ENCODE peak calls at places on chromosomes 2 and 18, in eight cellular contexts. J is cardiac muscle cell; C is fibroblast of lung; V is tibial artery; W is CD8-positive, alpha-beta T cell; S is pancreas; O is ovary; L is body of pancreas. K is an unnamed sample.

GRCh38 chr2:29829841-29830240 is 91.5 kb downstream of the ALK start:
- DNase-seq in L (no peak), S (no peak), W (no peak), C (no peak), V (no peak), O (no peak), J (no peak), K (no peak)

GRCh38 chr2:71101656-71102055 is 28.4 kb downstream of the MCEE start:
- DNase-seq in S (no peak), L (peak; percentile 10), C (peak; percentile 96), J (no peak), W (no peak), V (no peak), O (no peak), K (peak; percentile 4)

GRCh38 chr2:7023542-7023941 is 106.3 kb downstream of the RNF144A start:
- DNase-seq in S (peak; percentile 86), J (no peak), L (peak; percentile 92), C (peak; percentile 73), W (no peak), V (no peak), O (no peak), K (peak; percentile 88)

GRCh38 chr2:149365826-149366583 is 35.6 kb downstream of the LYPD6 start:
- DNase-seq in J (no peak), V (no peak), C (peak; percentile 82), S (peak; percentile 50), W (no peak), L (peak; percentile 53), O (no peak), K (no peak)

GRCh38 chr2:230498506-230499107 is 82.6 kb downstream of the SP100 start:
- DNase-seq in W (no peak), J (no peak), C (peak; percentile 15), L (no peak), V (no peak), S (no peak), O (no peak), K (no peak)

GRCh38 chr2:188303363-188304031 is 11.8 kb downstream of the GULP1 start:
- DNase-seq in W (no peak), S (no peak), L (no peak), V (no peak), O (no peak), C (peak; percentile 87), J (no peak), K (no peak)

GRCh38 chr2:149715005-149715592 is 127.5 kb upstream of the MMADHC start:
- DNase-seq in J (no peak), S (peak; percentile 10), V (no peak), C (peak; percentile 45), O (no peak), W (no peak), L (no peak), K (no peak)

GRCh38 chr2:71784734-71785549 is 331.6 kb downstream of the DYSF start:
- DNase-seq in L (no peak), V (peak; percentile 40), W (no peak), O (no peak), J (no peak), S (no peak), C (peak; percentile 52), K (peak; percentile 45)

GRCh38 chr2:208643145-208643544 is 236.6 kb downstream of the PTH2R start:
- DNase-seq in O (no peak), W (no peak), J (no peak), V (no peak), L (no peak), C (no peak), S (no peak), K (no peak)

GRCh38 chr2:28927878-28928277 is 33.4 kb downstream of the WDR43 start:
- DNase-seq in C (peak; percentile 73), V (no peak), W (no peak), S (no peak), L (no peak), O (no peak), J (no peak), K (no peak)

GRCh38 chr18:79791141-79791972 is 6.4 kb upstream of the KCNG2 start:
- DNase-seq in J (no peak), W (no peak), V (no peak), L (peak; percentile 81), S (no peak), O (no peak), C (peak; percentile 97), K (peak; percentile 80)

GRCh38 chr18:57436193-57436964 is 1.2 kb downstream of the ONECUT2 start:
- DNase-seq in L (no peak), V (no peak), J (no peak), O (peak; percentile 31), W (no peak), C (no peak), S (no peak), K (no peak)
- H3K4me1 ChIP-seq in L (peaks cover 70% of the 10 kb centered on the region), V (peaks cover 74% of the 10 kb centered on the region), J (peaks cover 12% of the 10 kb centered on the region), O (peaks cover 8% of the 10 kb centered on the region), W (peaks cover 51% of the 10 kb centered on the region), C (peaks cover 5% of the 10 kb centered on the region), S (no peaks in the 10 kb centered on the region), K (peaks cover 27% of the 10 kb centered on the region)

DNA sequence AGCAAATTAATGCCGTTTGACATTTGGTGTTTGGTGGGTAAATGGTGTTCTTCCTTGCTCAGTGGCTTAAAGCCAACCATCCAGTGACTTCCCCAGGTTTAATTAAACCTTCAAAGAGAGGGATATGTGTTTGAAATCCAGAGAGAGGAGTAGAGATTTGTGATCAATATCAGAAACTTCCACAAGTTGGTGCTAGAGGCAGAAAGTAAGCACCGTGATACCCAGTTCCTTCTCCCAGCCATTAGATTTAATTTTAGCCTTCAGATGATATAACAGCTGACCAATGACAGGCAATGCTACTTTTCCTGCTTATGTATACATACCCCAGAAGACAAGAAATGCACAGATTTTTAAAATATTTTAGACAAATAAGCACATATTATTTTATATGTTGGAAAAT is 398.5 kb downstream of the CDH2 start:
- DNase-seq in V (no peak), S (no peak), O (no peak), C (peak; percentile 25), L (no peak), J (peak; percentile 45), W (no peak), K (no peak)
- TF ChIP-seq CTCF in V (no peak), S (no peak), O (no peak), C (peak; percentile 50), L (peak; percentile 8), J (peak; percentile 56), W (no peak), K (peak; percentile 63)

GRCh38 chr2:183034806-183035205 is 3.5 kb downstream of the NCKAP1 start:
- DNase-seq in W (no peak), O (no peak), S (no peak), V (no peak), L (no peak), J (no peak), C (peak; percentile 81), K (no peak)
- H3K4me3 ChIP-seq in W (no peak overlapping the region), O (no peak overlapping the region), S (no peak overlapping the region), V (no peak overlapping the region), L (no peak overlapping the region), J (peak overlapping the region; percentile 98), C (no peak overlapping the region), K (no peak overlapping the region)

GRCh38 chr2:43453771-43454170 is 142.1 kb downstream of the THADA start:
- DNase-seq in L (no peak), O (no peak), S (no peak), C (no peak), J (no peak), W (no peak), V (no peak), K (no peak)
- H3K4me1 ChIP-seq in L (no peaks in the 10 kb centered on the region), O (no peaks in the 10 kb centered on the region), S (no peaks in the 10 kb centered on the region), C (peaks cover 10% of the 10 kb centered on the region), J (peaks cover 8% of the 10 kb centered on the region), W (no peaks in the 10 kb centered on the region), V (peaks cover 71% of the 10 kb centered on the region), K (peaks cover 47% of the 10 kb centered on the region)

GRCh38 chr2:167863377-167863776 is 384.0 kb downstream of the STK39 start:
- DNase-seq in W (no peak), L (no peak), J (no peak), S (no peak), V (no peak), C (no peak), O (no peak), K (no peak)

GRCh38 chr2:167874812-167875211 is 372.6 kb downstream of the STK39 start:
- DNase-seq in V (no peak), S (no peak), O (no peak), L (no peak), W (no peak), J (no peak), C (no peak), K (no peak)

GRCh38 chr2:167869200-167869599 is 378.2 kb downstream of the STK39 start:
- DNase-seq in C (no peak), V (no peak), J (no peak), W (no peak), L (no peak), S (no peak), O (no peak), K (no peak)
- TF ChIP-seq CTCF in C (no peak), V (no peak), J (no peak), W (no peak), L (peak; percentile 2), S (no peak), O (no peak), K (no peak)